ENCODE peak calls at places on chromosomes 2 and 18, in nine cellular contexts. F, M, Y, V, I, R, A, C and H are unnamed samples.

GRCh38 chr18:62282188-62282629 is 42.9 kb upstream of the TNFRSF11A start:
- DNase-seq in F (no peak), M (no peak), Y (peak; percentile 88), V (no peak), I (no peak), R (peak; percentile 79), A (no peak), C (peak; percentile 41), H (peak; percentile 33)

GRCh38 chr2:3741867-3742602 is 38.7 kb downstream of the DCDC2C start:
- DNase-seq in F (no peak), M (no peak), Y (peak; percentile 37), V (no peak), I (no peak), R (no peak), A (no peak), C (no peak), H (no peak)

GRCh38 chr2:237818066-237818473 is 19.5 kb downstream of the RBM44 start:
- DNase-seq in F (no peak), M (no peak), Y (peak; percentile 69), V (no peak), I (no peak), R (peak; percentile 46), A (peak; percentile 77), C (no peak), H (peak; percentile 57)

GRCh38 chr2:69582582-69583176 is 60.9 kb downstream of the AAK1 start:
- DNase-seq in F (no peak), M (no peak), Y (peak; percentile 77), V (no peak), I (no peak), R (peak; percentile 52), A (no peak), C (no peak), H (no peak)

GRCh38 chr2:22521620-22522019 is 863.4 kb upstream of the KLHL29 start:
- DNase-seq in F (no peak), M (no peak), Y (no peak), V (no peak), I (no peak), R (no peak), A (no peak), C (no peak), H (no peak)

GRCh38 chr2:235527806-235528480 is 34.1 kb downstream of the AGAP1 start:
- DNase-seq in F (no peak), M (no peak), Y (peak; percentile 7), V (no peak), I (peak; percentile 21), R (no peak), A (no peak), C (no peak), H (no peak)

GRCh38 chr2:236535024-236535423 is 34.6 kb upstream of the ACKR3 start:
- DNase-seq in F (no peak), M (no peak), Y (peak; percentile 96), V (no peak), I (no peak), R (peak; percentile 64), A (peak; percentile 73), C (no peak), H (peak; percentile 54)

GRCh38 chr2:89833780-89834117 is 1142.3 kb downstream of the RPIA start:
- DNase-seq in F (no peak), M (no peak), Y (peak; percentile 15), V (no peak), I (no peak), R (peak; percentile 22), A (peak; percentile 61), C (no peak), H (peak; percentile 23)

GRCh38 chr18:8215741-8216140 is 393.5 kb upstream of the RAB12 start:
- DNase-seq in F (no peak), M (no peak), Y (no peak), V (no peak), I (no peak), R (no peak), A (no peak), C (no peak), H (no peak)

DNA sequence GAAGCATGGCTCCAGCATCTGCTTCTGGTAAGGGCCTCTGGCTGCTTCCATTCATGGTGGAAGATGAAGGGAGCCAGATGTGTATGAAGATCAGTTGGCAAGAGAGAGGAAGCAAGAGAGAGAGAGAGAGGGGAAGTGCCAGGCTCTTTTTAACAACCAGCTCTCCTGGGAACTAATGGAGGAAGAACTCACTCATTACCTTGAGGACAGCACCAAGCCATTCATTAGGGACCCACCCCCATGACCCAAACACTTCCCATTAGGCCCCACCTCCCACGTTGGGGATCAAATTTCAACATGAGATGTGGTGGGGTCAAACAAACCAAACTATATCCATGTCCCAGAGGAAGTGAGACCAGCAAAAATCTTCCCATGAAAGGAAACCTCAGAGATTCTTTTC is 124.8 kb upstream of the SIX2 start:
- DNase-seq in F (no peak), M (no peak), Y (peak; percentile 33), V (no peak), I (no peak), R (peak; percentile 55), A (no peak), C (no peak), H (peak; percentile 24)
- TF ChIP-seq CTCF in F (no peak), M (no peak), Y (no peak), V (no peak), I (no peak), R (no peak), A (no peak), C (no peak), H (no peak)

GRCh38 chr18:9549405-9549804 is 65.0 kb downstream of the PPP4R1 start:
- DNase-seq in F (no peak), M (no peak), Y (no peak), V (no peak), I (no peak), R (no peak), A (no peak), C (no peak), H (no peak)
- TF ChIP-seq CTCF in F (no peak), M (no peak), Y (peak; percentile 34), V (no peak), I (peak; percentile 38), R (no peak), A (no peak), C (peak; percentile 21), H (no peak)

GRCh38 chr2:24231461-24231881 is 56.6 kb downstream of the FAM228A start:
- DNase-seq in F (no peak), M (no peak), Y (peak; percentile 41), V (no peak), I (no peak), R (no peak), A (peak; percentile 30), C (no peak), H (no peak)

GRCh38 chr2:24222946-24223345 is 48.1 kb downstream of the FAM228A start:
- DNase-seq in F (no peak), M (no peak), Y (no peak), V (no peak), I (no peak), R (no peak), A (no peak), C (no peak), H (no peak)

GRCh38 chr2:24233321-24233720 is 58.5 kb downstream of the FAM228A start:
- DNase-seq in F (no peak), M (no peak), Y (no peak), V (no peak), I (no peak), R (no peak), A (no peak), C (no peak), H (no peak)

GRCh38 chr2:24225883-24226282 is 51.0 kb downstream of the FAM228A start:
- DNase-seq in F (no peak), M (no peak), Y (no peak), V (no peak), I (no peak), R (no peak), A (no peak), C (no peak), H (no peak)

DNA sequence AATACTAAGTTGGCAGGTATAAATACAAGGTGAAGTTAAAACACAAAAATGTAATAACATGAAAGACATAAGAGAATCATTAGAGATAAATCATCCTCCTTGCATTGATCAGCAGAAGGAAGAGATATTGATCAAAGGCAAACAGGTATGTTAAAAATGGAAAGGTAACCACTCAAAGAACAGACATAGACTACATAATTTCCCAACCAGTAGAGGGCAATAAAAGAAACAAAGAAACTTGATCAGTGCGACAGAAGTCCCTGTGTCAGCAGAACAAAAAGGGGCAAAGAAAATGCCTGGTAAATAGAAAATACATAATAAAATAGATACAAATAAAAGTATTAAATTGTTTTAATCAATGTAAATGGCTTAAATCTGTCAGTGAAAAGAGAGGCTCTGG is 53.6 kb downstream of the FAM228A start:
- DNase-seq in F (no peak), M (no peak), Y (peak; percentile 38), V (no peak), I (no peak), R (peak; percentile 31), A (peak; percentile 32), C (no peak), H (peak; percentile 23)
- TF ChIP-seq CTCF in F (peak; percentile 26), M (no peak), Y (peak; percentile 49), V (peak; percentile 36), I (peak; percentile 76), R (peak; percentile 39), A (peak; percentile 20), C (peak; percentile 44), H (peak; percentile 33)

GRCh38 chr18:3262234-3263171 is 570 bp downstream of the MYL12B start:
- DNase-seq in F (no peak), M (no peak), Y (no peak), V (no peak), I (no peak), R (peak; percentile 45), A (no peak), C (no peak), H (no peak)

GRCh38 chr18:3264362-3264761 is 2.4 kb downstream of the MYL12B start:
- DNase-seq in F (no peak), M (no peak), Y (no peak), V (no peak), I (no peak), R (no peak), A (no peak), C (no peak), H (no peak)

GRCh38 chr18:3261035-3261392 is 919 bp upstream of the MYL12B start:
- DNase-seq in F (no peak), M (no peak), Y (no peak), V (no peak), I (no peak), R (no peak), A (no peak), C (no peak), H (no peak)

GRCh38 chr18:3257627-3258120 is 4.3 kb upstream of the MYL12B start:
- DNase-seq in F (no peak), M (no peak), Y (no peak), V (no peak), I (no peak), R (no peak), A (no peak), C (no peak), H (no peak)

DNA sequence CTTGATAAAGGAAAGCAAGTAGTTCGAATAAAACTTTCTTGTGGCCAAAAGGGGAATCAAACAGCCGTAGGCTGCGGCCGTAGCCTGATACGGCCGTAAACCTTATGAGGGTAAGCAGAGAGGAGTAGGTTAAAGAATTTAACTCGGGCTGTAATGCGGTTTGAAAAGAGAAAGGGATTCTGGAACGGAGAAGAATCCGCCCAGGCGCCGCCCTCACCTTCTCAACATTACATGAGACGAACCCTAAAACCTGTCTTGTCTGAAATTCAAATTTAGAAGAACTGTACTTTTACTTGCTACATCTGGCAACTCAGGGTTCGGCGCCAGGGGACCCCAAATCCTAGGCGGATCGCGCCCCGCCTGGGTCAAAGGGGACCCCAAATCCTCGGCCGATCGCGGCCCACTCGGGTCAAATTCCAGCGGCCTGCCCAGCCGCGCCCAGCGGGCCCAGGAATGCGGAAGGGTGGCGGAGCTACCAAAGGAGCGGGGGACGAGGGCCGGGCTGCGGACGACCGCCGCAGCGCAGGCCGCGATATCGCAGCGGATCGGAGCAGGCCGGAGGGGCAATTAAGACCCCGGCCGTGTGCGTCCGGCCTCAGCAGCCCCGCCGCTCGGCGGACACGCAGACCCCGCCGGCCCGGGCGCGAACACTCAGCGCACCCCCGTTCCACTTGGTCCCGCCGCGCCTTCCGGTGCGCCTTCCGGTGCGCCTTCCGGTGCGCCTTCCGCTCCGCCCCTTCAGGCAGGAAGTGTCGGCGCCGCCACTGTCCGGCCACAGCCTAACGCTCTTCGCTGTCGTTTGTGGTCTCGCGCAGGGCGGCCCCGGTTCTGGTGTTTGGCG is at the start of gene MYL12B:
- DNase-seq in F (peak; percentile 85), M (peak; percentile 82), Y (peak; percentile 79), V (peak; percentile 87), I (no peak), R (peak; percentile 83), A (peak; percentile 66), C (no peak), H (peak; percentile 78)
- TF ChIP-seq CTCF in F (no peak), M (no peak), Y (peak; percentile 1), V (no peak), I (peak; percentile 24), R (no peak), A (no peak), C (peak; percentile 2), H (no peak)